ENCODE peak calls at places on chromosomes 16 and 17, in four cellular contexts. M is naive thymus-derived CD8-positive, alpha-beta T cell; C is neural crest cell; R is GM03348. O is an unnamed sample.

GRCh38 chr16:57041182-57042156 is 50.9 kb upstream of the CPNE2 start:
- DNase-seq in M (peak; percentile 81), R (no peak), C (no peak), O (peak; percentile 79)

GRCh38 chr17:17034496-17035066 is 7.7 kb upstream of the MPRIP start:
- DNase-seq in C (no peak), M (no peak), R (no peak), O (no peak)

GRCh38 chr16:67181346-67181745 is 2.4 kb downstream of the MATCAP1 start:
- DNase-seq in R (peak; percentile 83), M (no peak), C (no peak), O (no peak)

GRCh38 chr16:2818278-2818876 is 1.3 kb downstream of the PRSS21 start:
- DNase-seq in M (no peak), C (no peak), R (no peak), O (no peak)

GRCh38 chr17:30565073-30565935 is 88.1 kb downstream of the GOSR1 start:
- DNase-seq in R (no peak), M (peak; percentile 6), C (no peak), O (no peak)

GRCh38 chr17:13076905-13077304 is 59.1 kb upstream of the ELAC2 start:
- DNase-seq in C (no peak), M (no peak), R (peak; percentile 49), O (no peak)

GRCh38 chr17:42422958-42423712 is at the start of gene CAVIN1:
- DNase-seq in M (no peak), C (no peak), R (peak; percentile 100), O (no peak)

GRCh38 chr16:56518435-56518834 is 1.4 kb downstream of the BBS2 start:
- DNase-seq in M (no peak), R (no peak), C (no peak), O (no peak)

GRCh38 chr17:36937961-36938565 is 788 bp downstream of the LHX1 start:
- DNase-seq in R (no peak), C (peak; percentile 31), M (no peak), O (no peak)

GRCh38 chr17:73713136-73713535 is 68.9 kb upstream of the SDK2 start:
- DNase-seq in R (no peak), C (peak; percentile 12), M (no peak), O (no peak)

GRCh38 chr16:4578961-4579530 is 22.9 kb downstream of the C16orf96 start:
- DNase-seq in C (no peak), R (no peak), M (no peak), O (no peak)

GRCh38 chr16:4648917-4649316 is 24.3 kb downstream of the MGRN1 start:
- DNase-seq in R (no peak), C (no peak), M (no peak), O (no peak)

GRCh38 chr17:81018044-81018802 is 16.7 kb upstream of the BAIAP2 start:
- DNase-seq in C (no peak), M (peak; percentile 37), R (peak; percentile 51), O (no peak)

GRCh38 chr17:10527419-10527818 is 9.1 kb upstream of the MYH1 start:
- DNase-seq in M (no peak), C (no peak), R (no peak), O (no peak)

GRCh38 chr17:48048321-48049140 is at the start of gene NFE2L1:
- DNase-seq in C (peak; percentile 67), R (peak; percentile 93), M (no peak), O (no peak)

GRCh38 chr16:7624871-7625766 is 292.5 kb downstream of the RBFOX1 start:
- DNase-seq in M (no peak), C (no peak), R (no peak), O (no peak)

GRCh38 chr16:83011939-83012338 is 385.2 kb downstream of the CDH13 start:
- DNase-seq in R (peak; percentile 16), M (no peak), C (no peak), O (no peak)

GRCh38 chr17:79461041-79461440 is 149.8 kb downstream of the RBFOX3 start:
- DNase-seq in C (no peak), R (peak; percentile 51), M (no peak), O (no peak)

GRCh38 chr17:70181866-70182265 is 12.5 kb downstream of the KCNJ2 start:
- DNase-seq in C (no peak), M (no peak), R (no peak), O (no peak)

GRCh38 chr17:8153957-8154607 is 1.9 kb upstream of the PER1 start:
- DNase-seq in M (peak; percentile 99), R (peak; percentile 93), C (peak; percentile 94), O (peak; percentile 89)

GRCh38 chr17:66858182-66859083 is 23.5 kb downstream of the CACNG5 start:
- DNase-seq in R (no peak), C (no peak), M (no peak), O (no peak)

GRCh38 chr17:61425682-61426481 is 26.2 kb downstream of the TBX2 start:
- DNase-seq in R (no peak), M (no peak), C (no peak), O (no peak)

GRCh38 chr17:82297280-82297803 is 20.1 kb downstream of the CD7 start:
- DNase-seq in M (peak; percentile 74), C (no peak), R (no peak), O (peak; percentile 81)

GRCh38 chr17:49901460-49902331 is 53.8 kb upstream of the TAC4 start:
- DNase-seq in R (peak; percentile 37), M (no peak), C (no peak), O (no peak)

GRCh38 chr17:38719943-38720641 is 10.0 kb upstream of the CISD3 start:
- DNase-seq in R (no peak), M (no peak), C (no peak), O (no peak)

GRCh38 chr17:31918701-31919128 is 17.2 kb upstream of the UTP6 start:
- DNase-seq in R (no peak), C (no peak), M (no peak), O (no peak)

GRCh38 chr16:48498761-48499600 is 111.0 kb downstream of the N4BP1 start:
- DNase-seq in R (no peak), M (no peak), C (no peak), O (no peak)

GRCh38 chr17:4249452-4250029 is 14.2 kb downstream of the ANKFY1 start:
- DNase-seq in C (no peak), M (no peak), R (peak; percentile 54), O (no peak)

GRCh38 chr16:50841081-50841886 is 99.4 kb downstream of the CYLD start:
- DNase-seq in R (no peak), C (no peak), M (peak; percentile 28), O (peak; percentile 13)

GRCh38 chr16:85385463-85386331 is 227.4 kb upstream of the GSE1 start:
- DNase-seq in R (no peak), C (no peak), M (no peak), O (no peak)

GRCh38 chr17:28033972-28034714 is 8.3 kb upstream of the NLK start:
- DNase-seq in M (no peak), C (no peak), R (peak; percentile 73), O (no peak)

GRCh38 chr17:58283674-58284612 is 3.2 kb upstream of the MPO start:
- DNase-seq in M (no peak), C (no peak), R (no peak), O (no peak)

GRCh38 chr17:64001763-64002529 is 3.8 kb downstream of the PRR29 start:
- DNase-seq in C (no peak), M (no peak), R (no peak), O (no peak)

GRCh38 chr17:68697850-68698313 is 96.7 kb upstream of the FAM20A start:
- DNase-seq in M (no peak), C (no peak), R (peak; percentile 66), O (no peak)

GRCh38 chr17:1810450-1811103 is 19.1 kb downstream of the SMYD4 start:
- DNase-seq in R (no peak), C (no peak), M (no peak), O (no peak)

GRCh38 chr16:49596699-49597291 is 223.2 kb downstream of the C16orf78 start:
- DNase-seq in C (no peak), M (peak; percentile 10), R (no peak), O (no peak)

GRCh38 chr17:78425429-78425828 is 47.0 kb downstream of the PGS1 start:
- DNase-seq in C (no peak), R (no peak), M (no peak), O (no peak)

GRCh38 chr17:45948498-45948880 is 50.6 kb upstream of the STH start:
- DNase-seq in M (no peak), R (no peak), C (no peak), O (no peak)

GRCh38 chr16:49977427-49977826 is 47.6 kb upstream of the CNEP1R1 start:
- DNase-seq in M (no peak), R (no peak), C (no peak), O (no peak)